ENCODE peak calls at places on chromosomes 7 and 10, in six cellular contexts. One of them, this sample, is unnamed.

GRCh38 chr7:126979722-126980121 is 273.0 kb downstream of the GRM8 start:
- DNase-seq in H1: no peak
- DNase-seq in K562: no peak
- DNase-seq in GM12892: no peak
- DNase-seq in HepG2: no peak
- DNase-seq in GM12878: no peak
- DNase-seq in this sample: no peak

GRCh38 chr10:125258676-125259075 is 98.3 kb upstream of the CTBP2 start:
- DNase-seq in GM12878: no peak
- DNase-seq in GM12892: no peak
- DNase-seq in HepG2: no peak
- DNase-seq in K562: no peak
- DNase-seq in H1: peak
- DNase-seq in this sample: no peak

GRCh38 chr7:40098810-40099209 is 35.6 kb downstream of the MPLKIP start:
- DNase-seq in HepG2: peak
- DNase-seq in GM12878: no peak
- DNase-seq in GM12892: no peak
- DNase-seq in K562: no peak
- DNase-seq in H1: no peak
- DNase-seq in this sample: no peak

GRCh38 chr7:14196555-14196954 is 207.1 kb upstream of the ETV1 start:
- DNase-seq in HepG2: no peak
- DNase-seq in K562: no peak
- DNase-seq in GM12878: no peak
- DNase-seq in GM12892: no peak
- DNase-seq in H1: no peak
- DNase-seq in this sample: no peak

GRCh38 chr10:86758231-86759072 is 2.0 kb downstream of the BMPR1A start:
- DNase-seq in HepG2: peak
- DNase-seq in K562: peak
- DNase-seq in H1: no peak
- DNase-seq in GM12892: no peak
- DNase-seq in GM12878: no peak
- DNase-seq in this sample: no peak

GRCh38 chr7:36723951-36724664 is at the start of gene AOAH:
- DNase-seq in GM12892: no peak
- DNase-seq in H1: no peak
- DNase-seq in K562: no peak
- DNase-seq in HepG2: no peak
- DNase-seq in GM12878: no peak
- DNase-seq in this sample: peak

GRCh38 chr7:110835209-110835608 is 255.7 kb upstream of the LRRN3 start:
- DNase-seq in K562: no peak
- DNase-seq in GM12892: no peak
- DNase-seq in H1: no peak
- DNase-seq in GM12878: no peak
- DNase-seq in HepG2: peak
- DNase-seq in this sample: no peak

GRCh38 chr10:133229265-133230022 is 573 bp upstream of the UTF1 start:
- DNase-seq in GM12878: no peak
- DNase-seq in K562: no peak
- DNase-seq in H1: no peak
- DNase-seq in HepG2: no peak
- DNase-seq in GM12892: no peak
- DNase-seq in this sample: no peak

GRCh38 chr7:24703296-24703695 is 54.0 kb downstream of the GSDME start:
- DNase-seq in HepG2: no peak
- DNase-seq in H1: peak
- DNase-seq in GM12878: no peak
- DNase-seq in K562: no peak
- DNase-seq in GM12892: no peak
- DNase-seq in this sample: no peak

GRCh38 chr7:50207251-50207564 is 97.3 kb upstream of the IKZF1 start:
- DNase-seq in HepG2: no peak
- DNase-seq in GM12892: no peak
- DNase-seq in GM12878: no peak
- DNase-seq in H1: no peak
- DNase-seq in K562: no peak
- DNase-seq in this sample: no peak

GRCh38 chr7:92133133-92133736 is 1.0 kb downstream of the CYP51A1 start:
- DNase-seq in GM12892: no peak
- DNase-seq in HepG2: no peak
- DNase-seq in GM12878: no peak
- DNase-seq in H1: no peak
- DNase-seq in K562: peak
- DNase-seq in this sample: no peak

GRCh38 chr7:92134271-92135099 is at the start of gene CYP51A1:
- DNase-seq in GM12892: peak
- DNase-seq in HepG2: peak
- DNase-seq in K562: peak
- DNase-seq in H1: peak
- DNase-seq in GM12878: peak
- DNase-seq in this sample: peak

GRCh38 chr7:92135490-92135889 is 1.2 kb upstream of the CYP51A1 start:
- DNase-seq in H1: no peak
- DNase-seq in GM12892: no peak
- DNase-seq in HepG2: peak
- DNase-seq in GM12878: no peak
- DNase-seq in K562: peak
- DNase-seq in this sample: no peak

GRCh38 chr7:92133737-92134270 is 473 bp downstream of the CYP51A1 start:
- DNase-seq in HepG2: peak
- DNase-seq in H1: peak
- DNase-seq in GM12892: peak
- DNase-seq in GM12878: no peak
- DNase-seq in K562: peak
- DNase-seq in this sample: peak

DNA sequence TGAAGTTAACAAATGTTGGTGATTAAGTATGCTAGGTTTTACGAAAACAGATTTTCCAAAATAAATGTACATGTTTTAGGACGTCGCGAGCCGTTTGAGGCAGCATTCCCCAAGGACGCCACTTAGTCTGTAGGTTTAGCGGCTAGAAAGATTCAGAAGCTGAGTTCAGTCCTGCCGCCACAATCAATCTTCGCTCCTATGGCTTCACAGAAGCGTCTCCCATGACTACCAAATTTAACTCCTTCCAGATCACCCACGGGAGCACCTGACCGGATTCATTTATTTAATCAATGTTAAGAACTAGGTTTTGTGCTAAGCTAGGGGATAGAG is 788 bp upstream of the CYP51A1 start:
- DNase-seq in GM12878: no peak
- DNase-seq in K562: peak
- DNase-seq in H1: no peak
- DNase-seq in HepG2: peak
- DNase-seq in GM12892: peak
- DNase-seq in this sample: no peak
- TF ChIP-seq POLR2A in GM12878: no peak
- TF ChIP-seq POLR2A in K562: no peak
- TF ChIP-seq POLR2A in H1: no peak
- TF ChIP-seq POLR2A in HepG2: no peak
- TF ChIP-seq POLR2A in GM12892: no peak
- TF ChIP-seq POLR2A in this sample: no peak

GRCh38 chr10:113959383-113959760 is 84.3 kb upstream of the ADRB1 start:
- DNase-seq in GM12892: peak
- DNase-seq in GM12878: no peak
- DNase-seq in K562: no peak
- DNase-seq in HepG2: no peak
- DNase-seq in H1: no peak
- DNase-seq in this sample: no peak
- TF ChIP-seq TAF1 in GM12892: no peak
- TF ChIP-seq TAF1 in GM12878: no peak
- TF ChIP-seq TAF1 in K562: no peak
- TF ChIP-seq TAF1 in HepG2: no peak
- TF ChIP-seq TAF1 in H1: no peak
- TF ChIP-seq TAF1 in this sample: no peak

DNA sequence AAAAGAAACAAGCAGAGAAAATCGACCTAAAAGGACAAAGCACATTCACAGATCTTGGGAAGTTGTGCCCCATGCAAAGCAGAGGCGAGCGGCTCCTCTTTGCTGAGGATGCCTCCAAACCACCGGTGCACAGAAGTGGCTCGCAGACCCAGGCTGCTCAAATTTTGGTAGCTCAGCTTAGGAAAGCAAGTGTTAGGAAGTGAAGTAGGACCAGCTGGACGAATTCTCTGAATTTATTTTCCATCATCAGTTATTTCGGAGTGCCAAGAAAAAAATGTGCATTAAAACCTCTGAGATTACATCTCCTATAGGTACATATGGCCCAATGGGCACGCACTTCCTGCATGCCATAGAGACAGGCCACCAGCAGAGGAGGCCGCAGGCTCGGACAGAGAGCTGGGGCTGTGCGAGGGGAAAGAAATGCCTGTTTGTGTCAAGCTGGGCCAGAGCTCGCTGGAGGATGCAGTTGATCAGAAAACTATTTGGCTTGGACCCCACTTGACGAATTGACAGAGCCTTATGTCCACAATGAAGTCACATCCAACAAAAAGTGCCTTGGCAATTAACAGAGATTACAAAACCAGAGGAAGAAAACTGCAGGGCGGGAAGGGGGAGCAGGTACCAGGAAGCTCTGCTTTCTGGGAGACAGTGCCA is 122.3 kb upstream of the LYZL2 start:
- DNase-seq in H1: peak
- DNase-seq in GM12892: no peak
- DNase-seq in GM12878: peak
- DNase-seq in HepG2: no peak
- DNase-seq in K562: peak
- DNase-seq in this sample: peak
- TF ChIP-seq POLR2A in H1: no peak
- TF ChIP-seq POLR2A in GM12892: no peak
- TF ChIP-seq POLR2A in GM12878: no peak
- TF ChIP-seq POLR2A in HepG2: no peak
- TF ChIP-seq POLR2A in K562: no peak
- TF ChIP-seq POLR2A in this sample: no peak

GRCh38 chr7:7112868-7113267 is 69.5 kb upstream of the C1GALT1 start:
- DNase-seq in HepG2: no peak
- DNase-seq in K562: no peak
- DNase-seq in GM12892: no peak
- DNase-seq in H1: no peak
- DNase-seq in GM12878: no peak
- DNase-seq in this sample: no peak
- TF ChIP-seq TAF1 in HepG2: no peak
- TF ChIP-seq TAF1 in K562: no peak
- TF ChIP-seq TAF1 in GM12892: no peak
- TF ChIP-seq TAF1 in H1: no peak
- TF ChIP-seq TAF1 in GM12878: no peak
- TF ChIP-seq TAF1 in this sample: no peak